ENCODE peak calls at places on chromosomes 3 and 15, in eight cellular contexts. One of them, this sample, is unnamed.

GRCh38 chr15:68887120-68887519 is 43.2 kb upstream of the SPESP1 start:
- DNase-seq in GDM1: no peak
- DNase-seq in lung: no peak
- DNase-seq in vagina: no peak
- DNase-seq in HFFc6: no peak
- DNase-seq in stimulated activated effector memory CD8-positive, alpha-beta T cell treated with anti-CD3 and anti-CD28 coated beads, Interleukin-12 subunit alpha, Interleukin-12 subunit beta, amount 100 ng/mL, for 72 hours: no peak
- DNase-seq in progenitor cell of endocrine pancreas: no peak
- DNase-seq in kidney: no peak
- DNase-seq in this sample: no peak

GRCh38 chr3:157174265-157174615 is 14.3 kb upstream of the CCNL1 start:
- DNase-seq in kidney: peak; percentile 80
- DNase-seq in HFFc6: no peak
- DNase-seq in stimulated activated effector memory CD8-positive, alpha-beta T cell treated with anti-CD3 and anti-CD28 coated beads, Interleukin-12 subunit alpha, Interleukin-12 subunit beta, amount 100 ng/mL, for 72 hours: no peak
- DNase-seq in progenitor cell of endocrine pancreas: no peak
- DNase-seq in vagina: no peak
- DNase-seq in GDM1: no peak
- DNase-seq in lung: no peak
- DNase-seq in this sample: peak; percentile 88

GRCh38 chr3:159988617-159989251 is at the start of gene IL12A:
- DNase-seq in GDM1: peak; percentile 53
- DNase-seq in kidney: peak; percentile 91
- DNase-seq in lung: peak; percentile 82
- DNase-seq in HFFc6: peak; percentile 42
- DNase-seq in vagina: no peak
- DNase-seq in stimulated activated effector memory CD8-positive, alpha-beta T cell treated with anti-CD3 and anti-CD28 coated beads, Interleukin-12 subunit alpha, Interleukin-12 subunit beta, amount 100 ng/mL, for 72 hours: peak; percentile 92
- DNase-seq in progenitor cell of endocrine pancreas: peak; percentile 77
- DNase-seq in this sample: peak; percentile 97

GRCh38 chr15:85142324-85142723 is 160.7 kb downstream of the PDE8A start:
- DNase-seq in kidney: no peak
- DNase-seq in vagina: no peak
- DNase-seq in HFFc6: peak; percentile 62
- DNase-seq in GDM1: no peak
- DNase-seq in progenitor cell of endocrine pancreas: no peak
- DNase-seq in stimulated activated effector memory CD8-positive, alpha-beta T cell treated with anti-CD3 and anti-CD28 coated beads, Interleukin-12 subunit alpha, Interleukin-12 subunit beta, amount 100 ng/mL, for 72 hours: no peak
- DNase-seq in lung: no peak
- DNase-seq in this sample: no peak

GRCh38 chr15:74897300-74897701 is 7.5 kb downstream of the MPI start:
- DNase-seq in lung: no peak
- DNase-seq in vagina: no peak
- DNase-seq in kidney: no peak
- DNase-seq in progenitor cell of endocrine pancreas: no peak
- DNase-seq in GDM1: no peak
- DNase-seq in HFFc6: no peak
- DNase-seq in stimulated activated effector memory CD8-positive, alpha-beta T cell treated with anti-CD3 and anti-CD28 coated beads, Interleukin-12 subunit alpha, Interleukin-12 subunit beta, amount 100 ng/mL, for 72 hours: no peak
- DNase-seq in this sample: peak; percentile 73

GRCh38 chr15:28936481-28936881 is 50.7 kb downstream of the APBA2 start:
- DNase-seq in stimulated activated effector memory CD8-positive, alpha-beta T cell treated with anti-CD3 and anti-CD28 coated beads, Interleukin-12 subunit alpha, Interleukin-12 subunit beta, amount 100 ng/mL, for 72 hours: no peak
- DNase-seq in kidney: peak; percentile 20
- DNase-seq in vagina: no peak
- DNase-seq in GDM1: no peak
- DNase-seq in HFFc6: no peak
- DNase-seq in lung: no peak
- DNase-seq in progenitor cell of endocrine pancreas: no peak
- DNase-seq in this sample: peak; percentile 73

GRCh38 chr3:89358281-89358680 is 250.9 kb downstream of the EPHA3 start:
- DNase-seq in vagina: no peak
- DNase-seq in lung: no peak
- DNase-seq in kidney: no peak
- DNase-seq in HFFc6: no peak
- DNase-seq in GDM1: no peak
- DNase-seq in progenitor cell of endocrine pancreas: no peak
- DNase-seq in stimulated activated effector memory CD8-positive, alpha-beta T cell treated with anti-CD3 and anti-CD28 coated beads, Interleukin-12 subunit alpha, Interleukin-12 subunit beta, amount 100 ng/mL, for 72 hours: no peak
- DNase-seq in this sample: no peak

GRCh38 chr15:101127503-101128076 is 124.3 kb downstream of the CHSY1 start:
- DNase-seq in progenitor cell of endocrine pancreas: no peak
- DNase-seq in vagina: no peak
- DNase-seq in GDM1: peak; percentile 72
- DNase-seq in lung: peak; percentile 55
- DNase-seq in stimulated activated effector memory CD8-positive, alpha-beta T cell treated with anti-CD3 and anti-CD28 coated beads, Interleukin-12 subunit alpha, Interleukin-12 subunit beta, amount 100 ng/mL, for 72 hours: peak; percentile 83
- DNase-seq in kidney: peak; percentile 88
- DNase-seq in HFFc6: peak; percentile 82
- DNase-seq in this sample: peak; percentile 88

GRCh38 chr3:63413523-63413922 is 135.4 kb downstream of the SYNPR start:
- DNase-seq in stimulated activated effector memory CD8-positive, alpha-beta T cell treated with anti-CD3 and anti-CD28 coated beads, Interleukin-12 subunit alpha, Interleukin-12 subunit beta, amount 100 ng/mL, for 72 hours: no peak
- DNase-seq in HFFc6: no peak
- DNase-seq in GDM1: no peak
- DNase-seq in vagina: no peak
- DNase-seq in lung: no peak
- DNase-seq in kidney: no peak
- DNase-seq in progenitor cell of endocrine pancreas: no peak
- DNase-seq in this sample: no peak